ENCODE peak calls at places on chromosomes 1 and 21, in ten cellular contexts. T is aorta; F is bronchial epithelial cell; U is AG04450; W is NCI-H460; C is NCI-H1930; B is GF-D8; Z is A172; R is activated T-helper 1 cell treated with anti-CD3 and anti-CD28 coated beads, Interleukin-12 subunit alpha, Interleukin-12 subunit beta, Interleukin-2, Interleukin-4 antibody, amounts not matched to agents 30 ng/mL and 10 ng/mL and 1 ng/mL, durations not matched to agents 14 hours and 24 hours and 36 hours; N is SW480. H is an unnamed sample.
A peak's percentile ranks its signal among the peaks of the same experiment; 100 is the strongest.

GRCh38 chr21:26067836-26068401 is 102.7 kb downstream of the APP start:
- DNase-seq in N (no peak), W (no peak), Z (peak; percentile 21), B (no peak), R (no peak), U (no peak), F (no peak), C (no peak), T (no peak), H (no peak)

GRCh38 chr1:117843791-117844190 is 85.6 kb downstream of the GDAP2 start:
- DNase-seq in C (no peak), T (no peak), Z (no peak), F (peak; percentile 63), R (no peak), U (no peak), W (no peak), N (no peak), B (no peak), H (no peak)

GRCh38 chr21:44739316-44739715 is 27.9 kb upstream of the TSPEAR start:
- DNase-seq in U (no peak), B (no peak), T (no peak), W (no peak), F (no peak), R (no peak), Z (no peak), N (no peak), C (no peak), H (no peak)

GRCh38 chr1:46041974-46042373 is 90.5 kb downstream of the PIK3R3 start:
- DNase-seq in U (no peak), C (no peak), B (no peak), R (no peak), F (no peak), W (no peak), N (no peak), Z (no peak), T (no peak), H (no peak)

GRCh38 chr21:38503588-38503987 is 5.3 kb upstream of the ERG start:
- DNase-seq in U (no peak), F (no peak), B (no peak), Z (no peak), W (no peak), N (no peak), R (no peak), T (peak; percentile 71), C (no peak), H (no peak)

GRCh38 chr1:43314233-43314632 is 13.5 kb downstream of the TIE1 start:
- DNase-seq in F (no peak), W (no peak), Z (no peak), N (no peak), R (no peak), U (no peak), B (no peak), T (peak; percentile 17), C (no peak), H (no peak)

GRCh38 chr1:82838066-82838465 is 1037.3 kb downstream of the ADGRL2 start:
- DNase-seq in T (no peak), W (no peak), F (peak; percentile 76), C (no peak), R (no peak), Z (peak; percentile 24), U (no peak), N (no peak), B (no peak), H (no peak)

GRCh38 chr1:84698718-84699117 is 8.5 kb upstream of the SSX2IP start:
- DNase-seq in R (no peak), Z (peak; percentile 82), C (no peak), T (no peak), F (peak; percentile 93), B (no peak), N (no peak), U (peak; percentile 59), W (peak; percentile 60), H (no peak)

GRCh38 chr1:196060539-196060938 is 547.7 kb downstream of the KCNT2 start:
- DNase-seq in N (no peak), W (no peak), U (no peak), B (no peak), Z (no peak), T (no peak), F (no peak), C (no peak), R (no peak), H (no peak)

GRCh38 chr1:207067185-207067584 is 14.1 kb downstream of the PFKFB2 start:
- DNase-seq in N (no peak), B (no peak), U (no peak), T (no peak), Z (no peak), W (no peak), F (no peak), C (no peak), R (no peak), H (no peak)

GRCh38 chr1:183926978-183927377 is 110.5 kb downstream of the COLGALT2 start:
- DNase-seq in B (no peak), U (no peak), N (no peak), W (no peak), F (no peak), Z (peak; percentile 53), R (no peak), C (no peak), T (no peak), H (no peak)

GRCh38 chr1:162252209-162252608 is 124.4 kb downstream of the SPATA46 start:
- DNase-seq in C (no peak), U (no peak), T (no peak), R (no peak), F (no peak), B (no peak), N (no peak), Z (no peak), W (no peak), H (no peak)

GRCh38 chr1:23103001-23103879 is 65.4 kb downstream of the LUZP1 start:
- DNase-seq in Z (peak; percentile 61), F (peak; percentile 87), B (peak; percentile 9), W (no peak), C (no peak), T (no peak), N (no peak), R (peak; percentile 28), U (no peak), H (peak; percentile 21)

GRCh38 chr1:95096218-95096841 is 20.8 kb upstream of the TLCD4 start:
- DNase-seq in B (no peak), T (no peak), U (no peak), W (no peak), F (no peak), C (no peak), Z (no peak), N (no peak), R (no peak), H (no peak)

GRCh38 chr1:66867501-66867900 is 57.2 kb downstream of the DNAI4 start:
- DNase-seq in R (no peak), C (no peak), B (no peak), Z (no peak), F (no peak), U (no peak), W (no peak), T (no peak), N (no peak), H (no peak)

GRCh38 chr1:52045236-52045635 is 9.8 kb downstream of the TXNDC12 start:
- DNase-seq in Z (no peak), U (no peak), F (no peak), N (no peak), T (no peak), W (no peak), C (no peak), B (no peak), R (no peak), H (no peak)

GRCh38 chr1:54810144-54810942 is 9.2 kb upstream of the TTC22 start:
- DNase-seq in W (peak; percentile 41), F (peak; percentile 43), R (peak; percentile 56), B (no peak), T (no peak), N (peak; percentile 46), Z (peak; percentile 57), C (peak; percentile 20), U (peak; percentile 1), H (peak; percentile 17)

GRCh38 chr1:160954158-160955104 is at the start of gene ITLN2:
- DNase-seq in Z (peak; percentile 45), U (no peak), C (no peak), R (peak; percentile 5), N (peak; percentile 68), T (no peak), B (no peak), F (peak; percentile 47), W (peak; percentile 47), H (peak; percentile 63)

GRCh38 chr1:100443739-100444571 is 91.6 kb downstream of the CDC14A start:
- DNase-seq in R (peak; percentile 22), F (no peak), N (no peak), B (peak; percentile 15), C (no peak), U (peak; percentile 33), T (no peak), Z (peak; percentile 83), W (no peak), H (no peak)

GRCh38 chr1:101592861-101593260 is 356.0 kb downstream of the S1PR1 start:
- DNase-seq in C (no peak), B (no peak), Z (no peak), W (no peak), F (no peak), T (no peak), U (no peak), N (no peak), R (no peak), H (no peak)

GRCh38 chr1:30670195-30671060 is 53.0 kb downstream of the MATN1 start:
- DNase-seq in Z (peak; percentile 16), B (no peak), F (peak; percentile 57), W (no peak), U (no peak), R (no peak), T (no peak), N (no peak), C (no peak), H (no peak)

GRCh38 chr1:30145723-30146263 is 577.6 kb downstream of the MATN1 start:
- DNase-seq in F (no peak), W (no peak), T (no peak), C (no peak), Z (no peak), N (no peak), U (no peak), R (no peak), B (no peak), H (no peak)

GRCh38 chr1:25710583-25711347 is 89.2 kb upstream of the SELENON start:
- DNase-seq in B (no peak), T (peak; percentile 13), W (no peak), R (no peak), Z (no peak), U (no peak), N (no peak), C (no peak), F (no peak), H (no peak)

GRCh38 chr1:179840107-179840506 is 37.5 kb downstream of the TOR1AIP2 start:
- DNase-seq in Z (no peak), N (no peak), T (no peak), U (no peak), W (no peak), R (no peak), B (no peak), C (no peak), F (no peak), H (no peak)

GRCh38 chr1:109760581-109761226 is 3.0 kb downstream of the EPS8L3 start:
- DNase-seq in R (no peak), B (no peak), W (no peak), T (no peak), C (no peak), F (no peak), U (no peak), N (no peak), Z (no peak), H (no peak)